ENCODE peak calls at places on chromosome 19, in eight cellular contexts. One of them, this sample, is unnamed.

GRCh38 chr19:17615889-17616685 is 60.6 kb downstream of the COLGALT1 start:
- DNase-seq in H54: no peak
- DNase-seq in mesenchymal stem cell: no peak
- DNase-seq in AG04450: no peak
- DNase-seq in HEK293T: no peak
- DNase-seq in stimulated activated naive CD4-positive, alpha-beta T cell: no peak
- DNase-seq in cardiac muscle cell: peak
- DNase-seq in tibial artery: no peak
- DNase-seq in this sample: no peak

GRCh38 chr19:12940897-12941296 is 2.5 kb downstream of the CALR start:
- DNase-seq in HEK293T: no peak
- DNase-seq in tibial artery: no peak
- DNase-seq in H54: no peak
- DNase-seq in cardiac muscle cell: no peak
- DNase-seq in AG04450: no peak
- DNase-seq in stimulated activated naive CD4-positive, alpha-beta T cell: no peak
- DNase-seq in mesenchymal stem cell: no peak
- DNase-seq in this sample: no peak

GRCh38 chr19:4291200-4291732 is 10.9 kb downstream of the TMIGD2 start:
- DNase-seq in mesenchymal stem cell: no peak
- DNase-seq in H54: no peak
- DNase-seq in stimulated activated naive CD4-positive, alpha-beta T cell: no peak
- DNase-seq in AG04450: no peak
- DNase-seq in cardiac muscle cell: no peak
- DNase-seq in HEK293T: no peak
- DNase-seq in tibial artery: no peak
- DNase-seq in this sample: no peak

GRCh38 chr19:29283366-29283765 is 70.4 kb upstream of the UQCRFS1 start:
- DNase-seq in H54: no peak
- DNase-seq in stimulated activated naive CD4-positive, alpha-beta T cell: no peak
- DNase-seq in cardiac muscle cell: no peak
- DNase-seq in tibial artery: no peak
- DNase-seq in mesenchymal stem cell: no peak
- DNase-seq in AG04450: no peak
- DNase-seq in HEK293T: no peak
- DNase-seq in this sample: no peak

GRCh38 chr19:3984584-3984907 is 717 bp downstream of the EEF2 start:
- DNase-seq in stimulated activated naive CD4-positive, alpha-beta T cell: no peak
- DNase-seq in mesenchymal stem cell: no peak
- DNase-seq in H54: no peak
- DNase-seq in AG04450: no peak
- DNase-seq in cardiac muscle cell: no peak
- DNase-seq in tibial artery: no peak
- DNase-seq in HEK293T: no peak
- DNase-seq in this sample: no peak

GRCh38 chr19:13133241-13133870 is 15.3 kb downstream of the NACC1 start:
- DNase-seq in tibial artery: no peak
- DNase-seq in HEK293T: no peak
- DNase-seq in AG04450: no peak
- DNase-seq in H54: no peak
- DNase-seq in mesenchymal stem cell: no peak
- DNase-seq in cardiac muscle cell: no peak
- DNase-seq in stimulated activated naive CD4-positive, alpha-beta T cell: no peak
- DNase-seq in this sample: no peak

GRCh38 chr19:32936065-32936464 is 35.7 kb downstream of the CEP89 start:
- DNase-seq in cardiac muscle cell: no peak
- DNase-seq in H54: no peak
- DNase-seq in mesenchymal stem cell: no peak
- DNase-seq in tibial artery: no peak
- DNase-seq in stimulated activated naive CD4-positive, alpha-beta T cell: no peak
- DNase-seq in AG04450: no peak
- DNase-seq in HEK293T: no peak
- DNase-seq in this sample: no peak

GRCh38 chr19:39641773-39642172 is 13.9 kb upstream of the LGALS16 start:
- DNase-seq in AG04450: no peak
- DNase-seq in cardiac muscle cell: no peak
- DNase-seq in stimulated activated naive CD4-positive, alpha-beta T cell: no peak
- DNase-seq in H54: no peak
- DNase-seq in mesenchymal stem cell: no peak
- DNase-seq in tibial artery: no peak
- DNase-seq in HEK293T: no peak
- DNase-seq in this sample: no peak

GRCh38 chr19:33453207-33453736 is 68.3 kb downstream of the PEPD start:
- DNase-seq in HEK293T: no peak
- DNase-seq in AG04450: no peak
- DNase-seq in H54: no peak
- DNase-seq in mesenchymal stem cell: no peak
- DNase-seq in stimulated activated naive CD4-positive, alpha-beta T cell: no peak
- DNase-seq in cardiac muscle cell: no peak
- DNase-seq in tibial artery: no peak
- DNase-seq in this sample: peak

GRCh38 chr19:7292950-7293794 is 1.0 kb downstream of the INSR start:
- DNase-seq in tibial artery: peak
- DNase-seq in AG04450: no peak
- DNase-seq in stimulated activated naive CD4-positive, alpha-beta T cell: no peak
- DNase-seq in cardiac muscle cell: peak
- DNase-seq in mesenchymal stem cell: no peak
- DNase-seq in H54: no peak
- DNase-seq in HEK293T: no peak
- DNase-seq in this sample: no peak

GRCh38 chr19:38734426-38735256 is 9.6 kb downstream of the CAPN12 start:
- DNase-seq in mesenchymal stem cell: peak
- DNase-seq in cardiac muscle cell: no peak
- DNase-seq in tibial artery: no peak
- DNase-seq in H54: peak
- DNase-seq in stimulated activated naive CD4-positive, alpha-beta T cell: peak
- DNase-seq in AG04450: no peak
- DNase-seq in HEK293T: no peak
- DNase-seq in this sample: no peak

GRCh38 chr19:18932216-18932841 is 8.7 kb downstream of the HOMER3 start:
- DNase-seq in H54: no peak
- DNase-seq in tibial artery: peak
- DNase-seq in mesenchymal stem cell: peak
- DNase-seq in AG04450: no peak
- DNase-seq in HEK293T: peak
- DNase-seq in stimulated activated naive CD4-positive, alpha-beta T cell: peak
- DNase-seq in cardiac muscle cell: peak
- DNase-seq in this sample: peak

GRCh38 chr19:336067-336614 is 8.5 kb downstream of the MIER2 start:
- DNase-seq in stimulated activated naive CD4-positive, alpha-beta T cell: no peak
- DNase-seq in H54: no peak
- DNase-seq in mesenchymal stem cell: no peak
- DNase-seq in HEK293T: no peak
- DNase-seq in AG04450: no peak
- DNase-seq in tibial artery: no peak
- DNase-seq in cardiac muscle cell: peak
- DNase-seq in this sample: peak

GRCh38 chr19:16520074-16520973 is 21.9 kb downstream of the CHERP start:
- DNase-seq in HEK293T: no peak
- DNase-seq in H54: no peak
- DNase-seq in mesenchymal stem cell: no peak
- DNase-seq in AG04450: no peak
- DNase-seq in cardiac muscle cell: no peak
- DNase-seq in stimulated activated naive CD4-positive, alpha-beta T cell: no peak
- DNase-seq in tibial artery: no peak
- DNase-seq in this sample: no peak